ENCODE peak calls at places on chromosomes 16 and 17, in nine cellular contexts. F, Y, S, D, K, L, M, B and T are unnamed samples.

GRCh38 chr17:82266142-82266541 is 7.4 kb downstream of the CSNK1D start:
- DNase-seq in F (no peak), Y (no peak), S (no peak), D (no peak), K (no peak), L (no peak), M (no peak), B (no peak), T (no peak)

GRCh38 chr17:5123343-5124124 is 7.7 kb downstream of the USP6 start:
- DNase-seq in F (no peak), Y (peak; percentile 11), S (no peak), D (peak; percentile 85), K (no peak), L (no peak), M (no peak), B (no peak), T (no peak)

GRCh38 chr16:87132361-87133014 is 184.7 kb downstream of the C16orf95 start:
- DNase-seq in F (peak; percentile 83), Y (no peak), S (no peak), D (peak; percentile 82), K (no peak), L (peak; percentile 64), M (no peak), B (no peak), T (no peak)

GRCh38 chr17:81539571-81539900 is 11.4 kb downstream of the FSCN2 start:
- DNase-seq in F (no peak), Y (no peak), S (no peak), D (no peak), K (no peak), L (no peak), M (no peak), B (no peak), T (no peak)

GRCh38 chr17:77901476-77901875 is 57.0 kb upstream of the TNRC6C start:
- DNase-seq in F (no peak), Y (no peak), S (no peak), D (no peak), K (no peak), L (no peak), M (no peak), B (no peak), T (no peak)

GRCh38 chr17:30372755-30373154 is 6.0 kb upstream of the CPD start:
- DNase-seq in F (peak; percentile 48), Y (no peak), S (peak; percentile 49), D (no peak), K (no peak), L (no peak), M (no peak), B (no peak), T (no peak)

GRCh38 chr17:49510059-49510719 is 15.1 kb downstream of the NGFR start:
- DNase-seq in F (no peak), Y (no peak), S (no peak), D (no peak), K (no peak), L (no peak), M (no peak), B (no peak), T (no peak)

GRCh38 chr17:35121315-35121714 is at the start of gene FNDC8:
- DNase-seq in F (no peak), Y (no peak), S (no peak), D (no peak), K (no peak), L (peak; percentile 17), M (no peak), B (no peak), T (no peak)

GRCh38 chr16:21628772-21629171 is 23.6 kb downstream of the IGSF6 start:
- DNase-seq in F (peak; percentile 52), Y (no peak), S (no peak), D (no peak), K (no peak), L (no peak), M (no peak), B (no peak), T (no peak)

GRCh38 chr16:81879625-81880024 is 100.5 kb downstream of the PLCG2 start:
- DNase-seq in F (no peak), Y (no peak), S (no peak), D (no peak), K (no peak), L (no peak), M (no peak), B (peak; percentile 23), T (no peak)

GRCh38 chr17:81025065-81025751 is 9.7 kb upstream of the BAIAP2 start:
- DNase-seq in F (no peak), Y (no peak), S (no peak), D (no peak), K (no peak), L (no peak), M (no peak), B (no peak), T (no peak)

GRCh38 chr17:5587431-5588032 is 3.2 kb upstream of the NLRP1 start:
- DNase-seq in F (peak; percentile 53), Y (peak; percentile 45), S (peak; percentile 53), D (no peak), K (peak; percentile 65), L (no peak), M (peak; percentile 60), B (peak; percentile 76), T (no peak)

GRCh38 chr17:80192268-80192667 is 22.4 kb downstream of the CARD14 start:
- DNase-seq in F (no peak), Y (no peak), S (no peak), D (no peak), K (no peak), L (no peak), M (no peak), B (no peak), T (no peak)

GRCh38 chr17:16479264-16479663 is 12.7 kb downstream of the LRRC75A start:
- DNase-seq in F (no peak), Y (no peak), S (no peak), D (no peak), K (no peak), L (no peak), M (no peak), B (no peak), T (no peak)

GRCh38 chr17:58136669-58137279 is 11.4 kb upstream of the OR4D1 start:
- DNase-seq in F (no peak), Y (no peak), S (no peak), D (no peak), K (no peak), L (no peak), M (no peak), B (no peak), T (no peak)